ENCODE peak calls at places on chromosomes 11 and 22, in nine cellular contexts. One of them, this sample, is unnamed.

GRCh38 chr22:28296452-28296851 is 377.4 kb upstream of the PITPNB start:
- DNase-seq in thyroid gland: no peak
- DNase-seq in tibial nerve: no peak
- DNase-seq in IMR-90: no peak
- DNase-seq in spleen: no peak
- DNase-seq in Peyer's patch: no peak
- DNase-seq in body of pancreas: no peak
- DNase-seq in ovary: no peak
- DNase-seq in esophagus squamous epithelium: no peak
- DNase-seq in this sample: no peak

GRCh38 chr22:24554316-24555159 is at the start of gene GUCD1:
- DNase-seq in Peyer's patch: peak
- DNase-seq in body of pancreas: peak
- DNase-seq in esophagus squamous epithelium: no peak
- DNase-seq in ovary: peak
- DNase-seq in thyroid gland: peak
- DNase-seq in tibial nerve: no peak
- DNase-seq in spleen: no peak
- DNase-seq in IMR-90: peak
- DNase-seq in this sample: peak

GRCh38 chr11:44860346-44860745 is 90.3 kb downstream of the TP53I11 start:
- DNase-seq in body of pancreas: no peak
- DNase-seq in thyroid gland: no peak
- DNase-seq in spleen: peak
- DNase-seq in esophagus squamous epithelium: no peak
- DNase-seq in IMR-90: no peak
- DNase-seq in tibial nerve: no peak
- DNase-seq in Peyer's patch: no peak
- DNase-seq in ovary: no peak
- DNase-seq in this sample: no peak

GRCh38 chr11:1375161-1375954 is 14.4 kb upstream of the BRSK2 start:
- DNase-seq in tibial nerve: no peak
- DNase-seq in spleen: no peak
- DNase-seq in ovary: no peak
- DNase-seq in esophagus squamous epithelium: no peak
- DNase-seq in IMR-90: no peak
- DNase-seq in Peyer's patch: no peak
- DNase-seq in thyroid gland: no peak
- DNase-seq in body of pancreas: no peak
- DNase-seq in this sample: no peak

GRCh38 chr11:34653031-34653430 is 32.1 kb downstream of the EHF start:
- DNase-seq in body of pancreas: no peak
- DNase-seq in ovary: no peak
- DNase-seq in thyroid gland: no peak
- DNase-seq in tibial nerve: no peak
- DNase-seq in esophagus squamous epithelium: no peak
- DNase-seq in spleen: no peak
- DNase-seq in IMR-90: no peak
- DNase-seq in Peyer's patch: no peak
- DNase-seq in this sample: no peak

GRCh38 chr11:6618117-6619020 is 853 bp downstream of the TPP1 start:
- DNase-seq in ovary: peak
- DNase-seq in body of pancreas: peak
- DNase-seq in Peyer's patch: peak
- DNase-seq in esophagus squamous epithelium: no peak
- DNase-seq in tibial nerve: no peak
- DNase-seq in thyroid gland: peak
- DNase-seq in IMR-90: peak
- DNase-seq in spleen: peak
- DNase-seq in this sample: peak

GRCh38 chr11:19370100-19370861 is 129.5 kb upstream of the E2F8 start:
- DNase-seq in body of pancreas: peak
- DNase-seq in spleen: no peak
- DNase-seq in IMR-90: peak
- DNase-seq in thyroid gland: peak
- DNase-seq in esophagus squamous epithelium: no peak
- DNase-seq in Peyer's patch: peak
- DNase-seq in ovary: no peak
- DNase-seq in tibial nerve: peak
- DNase-seq in this sample: no peak

GRCh38 chr11:694563-695331 is at the start of gene DEAF1:
- DNase-seq in tibial nerve: peak
- DNase-seq in esophagus squamous epithelium: peak
- DNase-seq in spleen: peak
- DNase-seq in Peyer's patch: peak
- DNase-seq in IMR-90: peak
- DNase-seq in ovary: peak
- DNase-seq in thyroid gland: peak
- DNase-seq in body of pancreas: peak
- DNase-seq in this sample: peak

GRCh38 chr11:25436326-25436725 is 895.6 kb upstream of the ANO3 start:
- DNase-seq in ovary: no peak
- DNase-seq in thyroid gland: no peak
- DNase-seq in esophagus squamous epithelium: no peak
- DNase-seq in IMR-90: no peak
- DNase-seq in spleen: no peak
- DNase-seq in body of pancreas: no peak
- DNase-seq in tibial nerve: no peak
- DNase-seq in Peyer's patch: no peak
- DNase-seq in this sample: no peak

GRCh38 chr11:78476066-78476465 is 58.4 kb upstream of the GAB2 start:
- DNase-seq in spleen: no peak
- DNase-seq in tibial nerve: no peak
- DNase-seq in esophagus squamous epithelium: no peak
- DNase-seq in IMR-90: no peak
- DNase-seq in ovary: no peak
- DNase-seq in thyroid gland: no peak
- DNase-seq in Peyer's patch: no peak
- DNase-seq in body of pancreas: no peak
- DNase-seq in this sample: no peak

GRCh38 chr11:96607890-96608558 is 218.2 kb downstream of the JRKL start:
- DNase-seq in Peyer's patch: no peak
- DNase-seq in esophagus squamous epithelium: no peak
- DNase-seq in ovary: no peak
- DNase-seq in body of pancreas: no peak
- DNase-seq in IMR-90: no peak
- DNase-seq in tibial nerve: no peak
- DNase-seq in spleen: no peak
- DNase-seq in thyroid gland: no peak
- DNase-seq in this sample: no peak

GRCh38 chr11:125369808-125370207 is 126.3 kb downstream of the FEZ1 start:
- DNase-seq in esophagus squamous epithelium: no peak
- DNase-seq in thyroid gland: no peak
- DNase-seq in Peyer's patch: no peak
- DNase-seq in spleen: no peak
- DNase-seq in body of pancreas: no peak
- DNase-seq in IMR-90: no peak
- DNase-seq in tibial nerve: no peak
- DNase-seq in ovary: no peak
- DNase-seq in this sample: no peak
- H3K4me3 ChIP-seq in esophagus squamous epithelium: no peak
- H3K4me3 ChIP-seq in thyroid gland: no peak
- H3K4me3 ChIP-seq in Peyer's patch: no peak
- H3K4me3 ChIP-seq in spleen: no peak
- H3K4me3 ChIP-seq in body of pancreas: no peak
- H3K4me3 ChIP-seq in IMR-90: no peak
- H3K4me3 ChIP-seq in tibial nerve: no peak
- H3K4me3 ChIP-seq in ovary: no peak
- H3K4me3 ChIP-seq in this sample: no peak

GRCh38 chr11:85854557-85855340 is 434 bp upstream of the CCDC83 start:
- DNase-seq in body of pancreas: peak
- DNase-seq in tibial nerve: peak
- DNase-seq in Peyer's patch: peak
- DNase-seq in ovary: peak
- DNase-seq in thyroid gland: peak
- DNase-seq in esophagus squamous epithelium: peak
- DNase-seq in spleen: peak
- DNase-seq in IMR-90: peak
- DNase-seq in this sample: peak
- TF ChIP-seq POLR2A in body of pancreas: peak
- TF ChIP-seq POLR2A in tibial nerve: no peak
- TF ChIP-seq POLR2A in Peyer's patch: no peak
- TF ChIP-seq POLR2A in ovary: no peak
- TF ChIP-seq POLR2A in thyroid gland: no peak
- TF ChIP-seq POLR2A in esophagus squamous epithelium: no peak
- TF ChIP-seq POLR2A in spleen: no peak
- TF ChIP-seq POLR2A in IMR-90: peak
- TF ChIP-seq POLR2A in this sample: no peak

GRCh38 chr11:67408437-67409200 is 4.7 kb downstream of the TBC1D10C start:
- DNase-seq in tibial nerve: no peak
- DNase-seq in Peyer's patch: peak
- DNase-seq in body of pancreas: no peak
- DNase-seq in spleen: peak
- DNase-seq in esophagus squamous epithelium: no peak
- DNase-seq in thyroid gland: no peak
- DNase-seq in IMR-90: no peak
- DNase-seq in ovary: no peak
- DNase-seq in this sample: no peak

GRCh38 chr11:67410369-67410831 is 5.1 kb upstream of the CARNS1 start:
- DNase-seq in esophagus squamous epithelium: no peak
- DNase-seq in Peyer's patch: no peak
- DNase-seq in thyroid gland: no peak
- DNase-seq in ovary: no peak
- DNase-seq in IMR-90: no peak
- DNase-seq in spleen: peak
- DNase-seq in body of pancreas: no peak
- DNase-seq in tibial nerve: no peak
- DNase-seq in this sample: no peak

GRCh38 chr11:67409261-67409666 is 5.4 kb downstream of the TBC1D10C start:
- DNase-seq in spleen: peak
- DNase-seq in body of pancreas: no peak
- DNase-seq in tibial nerve: no peak
- DNase-seq in thyroid gland: peak
- DNase-seq in esophagus squamous epithelium: no peak
- DNase-seq in Peyer's patch: peak
- DNase-seq in IMR-90: no peak
- DNase-seq in ovary: no peak
- DNase-seq in this sample: no peak

GRCh38 chr11:67410984-67411784 is 4.3 kb upstream of the CARNS1 start:
- DNase-seq in Peyer's patch: no peak
- DNase-seq in spleen: peak
- DNase-seq in body of pancreas: no peak
- DNase-seq in IMR-90: no peak
- DNase-seq in tibial nerve: no peak
- DNase-seq in ovary: no peak
- DNase-seq in esophagus squamous epithelium: no peak
- DNase-seq in thyroid gland: no peak
- DNase-seq in this sample: no peak

DNA sequence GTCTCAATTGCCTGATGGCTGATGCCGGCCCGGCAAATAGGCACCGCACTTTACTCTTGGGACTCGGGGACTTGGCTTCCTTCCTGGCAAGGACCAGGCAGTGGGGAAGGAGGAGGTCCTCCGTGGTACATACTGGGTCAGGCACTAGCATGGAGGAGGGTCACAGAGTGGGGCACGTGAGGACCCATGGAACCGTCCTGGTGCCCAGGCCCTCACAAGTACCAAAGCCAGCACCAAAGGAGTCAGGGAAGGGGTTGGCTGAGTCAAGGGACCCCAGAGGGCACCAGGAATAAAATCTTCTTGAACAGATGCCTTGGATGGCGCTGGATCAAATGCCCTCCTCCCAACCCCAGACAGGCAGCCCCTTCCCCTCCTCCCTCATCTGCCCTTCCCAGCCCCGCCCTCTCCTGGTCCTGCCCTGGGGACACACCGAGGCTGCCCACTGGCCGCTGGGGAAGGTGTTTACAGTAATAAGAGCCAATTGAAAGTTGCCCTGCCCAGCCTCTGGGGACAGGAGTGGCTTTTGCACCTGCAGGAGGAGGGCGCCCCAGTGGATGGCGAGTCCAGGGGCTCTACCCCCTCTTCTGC is 5.6 kb upstream of the CARNS1 start:
- DNase-seq in spleen: peak
- DNase-seq in ovary: no peak
- DNase-seq in Peyer's patch: peak
- DNase-seq in thyroid gland: peak
- DNase-seq in tibial nerve: no peak
- DNase-seq in IMR-90: no peak
- DNase-seq in body of pancreas: peak
- DNase-seq in esophagus squamous epithelium: no peak
- DNase-seq in this sample: no peak
- H3K4me3 ChIP-seq in spleen: peak
- H3K4me3 ChIP-seq in ovary: no peak
- H3K4me3 ChIP-seq in Peyer's patch: peak
- H3K4me3 ChIP-seq in thyroid gland: no peak
- H3K4me3 ChIP-seq in tibial nerve: peak
- H3K4me3 ChIP-seq in IMR-90: no peak
- H3K4me3 ChIP-seq in body of pancreas: no peak
- H3K4me3 ChIP-seq in esophagus squamous epithelium: peak
- H3K4me3 ChIP-seq in this sample: no peak

GRCh38 chr11:64852804-64853520 is 8.5 kb upstream of the CDC42BPG start:
- DNase-seq in tibial nerve: no peak
- DNase-seq in ovary: no peak
- DNase-seq in esophagus squamous epithelium: no peak
- DNase-seq in Peyer's patch: no peak
- DNase-seq in spleen: peak
- DNase-seq in thyroid gland: no peak
- DNase-seq in body of pancreas: no peak
- DNase-seq in IMR-90: no peak
- DNase-seq in this sample: no peak

GRCh38 chr11:64850979-64851567 is 6.6 kb upstream of the CDC42BPG start:
- DNase-seq in body of pancreas: no peak
- DNase-seq in esophagus squamous epithelium: no peak
- DNase-seq in thyroid gland: no peak
- DNase-seq in Peyer's patch: peak
- DNase-seq in ovary: no peak
- DNase-seq in IMR-90: no peak
- DNase-seq in spleen: peak
- DNase-seq in tibial nerve: no peak
- DNase-seq in this sample: no peak

GRCh38 chr11:64853709-64854108 is 9.3 kb upstream of the CDC42BPG start:
- DNase-seq in thyroid gland: no peak
- DNase-seq in esophagus squamous epithelium: no peak
- DNase-seq in spleen: peak
- DNase-seq in ovary: no peak
- DNase-seq in Peyer's patch: peak
- DNase-seq in body of pancreas: no peak
- DNase-seq in tibial nerve: no peak
- DNase-seq in IMR-90: no peak
- DNase-seq in this sample: no peak

GRCh38 chr11:64849600-64850356 is 5.3 kb upstream of the CDC42BPG start:
- DNase-seq in ovary: no peak
- DNase-seq in tibial nerve: no peak
- DNase-seq in Peyer's patch: no peak
- DNase-seq in body of pancreas: no peak
- DNase-seq in IMR-90: no peak
- DNase-seq in thyroid gland: no peak
- DNase-seq in spleen: no peak
- DNase-seq in esophagus squamous epithelium: no peak
- DNase-seq in this sample: no peak

DNA sequence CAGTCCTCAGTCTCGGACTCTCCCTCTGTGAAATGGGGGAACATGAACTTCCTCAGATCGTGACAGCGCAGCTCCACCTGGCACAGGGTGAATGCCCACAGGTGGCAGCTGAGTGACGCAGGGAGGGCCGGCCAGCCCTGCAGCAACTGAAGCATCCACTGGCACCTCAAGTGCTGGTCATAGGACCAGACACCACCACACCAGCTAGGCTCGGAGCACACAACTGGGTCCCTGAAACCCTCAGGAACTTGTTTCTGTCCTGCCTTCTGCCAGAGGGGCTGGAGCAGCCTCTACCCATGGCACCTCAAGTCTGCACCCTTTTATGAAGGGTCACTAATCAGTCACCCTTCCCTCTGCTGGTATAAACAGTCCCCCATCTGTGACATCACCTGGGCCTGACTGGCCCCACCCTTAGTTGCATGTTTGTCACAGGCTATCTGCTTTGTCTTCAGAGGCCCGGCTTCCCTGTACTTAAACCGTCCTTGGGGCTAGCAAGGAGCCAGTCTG is 7.4 kb upstream of the CDC42BPG start:
- DNase-seq in esophagus squamous epithelium: no peak
- DNase-seq in Peyer's patch: peak
- DNase-seq in spleen: no peak
- DNase-seq in tibial nerve: no peak
- DNase-seq in IMR-90: no peak
- DNase-seq in thyroid gland: no peak
- DNase-seq in body of pancreas: no peak
- DNase-seq in ovary: no peak
- DNase-seq in this sample: no peak
- TF ChIP-seq POLR2A in esophagus squamous epithelium: no peak
- TF ChIP-seq POLR2A in Peyer's patch: no peak
- TF ChIP-seq POLR2A in spleen: peak
- TF ChIP-seq POLR2A in tibial nerve: no peak
- TF ChIP-seq POLR2A in IMR-90: no peak
- TF ChIP-seq POLR2A in thyroid gland: no peak
- TF ChIP-seq POLR2A in body of pancreas: no peak
- TF ChIP-seq POLR2A in ovary: no peak
- TF ChIP-seq POLR2A in this sample: no peak